ENCODE peak calls at places on chromosomes 12 and 14, in eight cellular contexts. One of them, this sample, is unnamed.

GRCh38 chr14:75831455-75831854 is 150.3 kb downstream of the TGFB3 start:
- DNase-seq in spleen: no peak
- DNase-seq in esophagus squamous epithelium: no peak
- DNase-seq in BE2C: no peak
- DNase-seq in mesendoderm: no peak
- DNase-seq in ovary: peak; percentile 73
- DNase-seq in psoas muscle: peak; percentile 61
- DNase-seq in lower lobe of right lung: peak; percentile 86
- DNase-seq in this sample: peak; percentile 73

GRCh38 chr14:73191441-73191840 is 45.9 kb upstream of the PAPLN start:
- DNase-seq in ovary: no peak
- DNase-seq in BE2C: no peak
- DNase-seq in esophagus squamous epithelium: no peak
- DNase-seq in spleen: no peak
- DNase-seq in lower lobe of right lung: no peak
- DNase-seq in mesendoderm: no peak
- DNase-seq in psoas muscle: no peak
- DNase-seq in this sample: no peak

GRCh38 chr14:98953544-98954346 is 318.3 kb downstream of the BCL11B start:
- DNase-seq in esophagus squamous epithelium: no peak
- DNase-seq in lower lobe of right lung: no peak
- DNase-seq in spleen: no peak
- DNase-seq in mesendoderm: no peak
- DNase-seq in ovary: no peak
- DNase-seq in psoas muscle: peak; percentile 89
- DNase-seq in BE2C: no peak
- DNase-seq in this sample: no peak

GRCh38 chr12:109393437-109394345 is 46.0 kb downstream of the MYO1H start:
- DNase-seq in spleen: no peak
- DNase-seq in lower lobe of right lung: no peak
- DNase-seq in BE2C: peak; percentile 44
- DNase-seq in mesendoderm: peak; percentile 58
- DNase-seq in esophagus squamous epithelium: no peak
- DNase-seq in ovary: no peak
- DNase-seq in psoas muscle: peak; percentile 15
- DNase-seq in this sample: peak; percentile 10

GRCh38 chr12:10716704-10717315 is 6.3 kb downstream of the YBX3 start:
- DNase-seq in mesendoderm: peak; percentile 84
- DNase-seq in BE2C: no peak
- DNase-seq in ovary: peak; percentile 79
- DNase-seq in spleen: peak; percentile 76
- DNase-seq in lower lobe of right lung: peak; percentile 60
- DNase-seq in psoas muscle: peak; percentile 83
- DNase-seq in esophagus squamous epithelium: peak; percentile 1
- DNase-seq in this sample: peak; percentile 82

GRCh38 chr14:92531151-92531873 is 17.7 kb downstream of the RIN3 start:
- DNase-seq in BE2C: no peak
- DNase-seq in spleen: peak; percentile 89
- DNase-seq in ovary: no peak
- DNase-seq in lower lobe of right lung: peak; percentile 63
- DNase-seq in esophagus squamous epithelium: no peak
- DNase-seq in mesendoderm: no peak
- DNase-seq in psoas muscle: peak; percentile 20
- DNase-seq in this sample: peak; percentile 7

GRCh38 chr12:11154400-11154925 is 16.5 kb upstream of the SMIM10L1 start:
- DNase-seq in lower lobe of right lung: no peak
- DNase-seq in esophagus squamous epithelium: no peak
- DNase-seq in mesendoderm: peak; percentile 66
- DNase-seq in BE2C: no peak
- DNase-seq in spleen: no peak
- DNase-seq in ovary: no peak
- DNase-seq in psoas muscle: no peak
- DNase-seq in this sample: no peak

GRCh38 chr12:64806593-64806992 is 17.9 kb upstream of the TBC1D30 start:
- DNase-seq in esophagus squamous epithelium: no peak
- DNase-seq in spleen: no peak
- DNase-seq in ovary: no peak
- DNase-seq in psoas muscle: no peak
- DNase-seq in BE2C: no peak
- DNase-seq in mesendoderm: no peak
- DNase-seq in lower lobe of right lung: no peak
- DNase-seq in this sample: no peak

GRCh38 chr14:67357583-67358354 is 1.8 kb downstream of the ATP6V1D start:
- DNase-seq in ovary: no peak
- DNase-seq in esophagus squamous epithelium: no peak
- DNase-seq in spleen: no peak
- DNase-seq in mesendoderm: peak; percentile 18
- DNase-seq in psoas muscle: no peak
- DNase-seq in BE2C: no peak
- DNase-seq in lower lobe of right lung: no peak
- DNase-seq in this sample: no peak

GRCh38 chr12:39144613-39145061 is 239.2 kb upstream of the CPNE8 start:
- DNase-seq in lower lobe of right lung: no peak
- DNase-seq in mesendoderm: no peak
- DNase-seq in BE2C: no peak
- DNase-seq in ovary: no peak
- DNase-seq in esophagus squamous epithelium: no peak
- DNase-seq in psoas muscle: no peak
- DNase-seq in spleen: no peak
- DNase-seq in this sample: no peak

GRCh38 chr14:71142375-71143038 is 235.2 kb downstream of the PCNX1 start:
- DNase-seq in spleen: no peak
- DNase-seq in BE2C: no peak
- DNase-seq in lower lobe of right lung: no peak
- DNase-seq in ovary: no peak
- DNase-seq in psoas muscle: no peak
- DNase-seq in mesendoderm: peak; percentile 24
- DNase-seq in esophagus squamous epithelium: no peak
- DNase-seq in this sample: no peak

GRCh38 chr12:54683388-54683787 is 35.2 kb upstream of the DCD start:
- DNase-seq in psoas muscle: no peak
- DNase-seq in spleen: no peak
- DNase-seq in ovary: no peak
- DNase-seq in mesendoderm: peak; percentile 47
- DNase-seq in esophagus squamous epithelium: no peak
- DNase-seq in BE2C: no peak
- DNase-seq in lower lobe of right lung: no peak
- DNase-seq in this sample: no peak

GRCh38 chr12:65232490-65233077 is 45.9 kb upstream of the MSRB3 start:
- DNase-seq in spleen: no peak
- DNase-seq in lower lobe of right lung: no peak
- DNase-seq in psoas muscle: no peak
- DNase-seq in ovary: no peak
- DNase-seq in BE2C: no peak
- DNase-seq in esophagus squamous epithelium: no peak
- DNase-seq in mesendoderm: peak; percentile 13
- DNase-seq in this sample: peak; percentile 20

GRCh38 chr12:10153271-10154144 is 18.4 kb downstream of the OLR1 start:
- DNase-seq in ovary: peak; percentile 62
- DNase-seq in mesendoderm: peak; percentile 88
- DNase-seq in spleen: peak; percentile 91
- DNase-seq in esophagus squamous epithelium: no peak
- DNase-seq in lower lobe of right lung: peak; percentile 86
- DNase-seq in BE2C: peak; percentile 54
- DNase-seq in psoas muscle: peak; percentile 60
- DNase-seq in this sample: peak; percentile 23

GRCh38 chr14:97838986-97839385 is 1041.8 kb downstream of the VRK1 start:
- DNase-seq in psoas muscle: no peak
- DNase-seq in spleen: no peak
- DNase-seq in lower lobe of right lung: no peak
- DNase-seq in mesendoderm: no peak
- DNase-seq in ovary: no peak
- DNase-seq in esophagus squamous epithelium: no peak
- DNase-seq in BE2C: no peak
- DNase-seq in this sample: peak; percentile 71

GRCh38 chr12:25284024-25284423 is 33.3 kb upstream of the KRAS start:
- DNase-seq in BE2C: no peak
- DNase-seq in ovary: no peak
- DNase-seq in lower lobe of right lung: no peak
- DNase-seq in mesendoderm: no peak
- DNase-seq in esophagus squamous epithelium: no peak
- DNase-seq in psoas muscle: no peak
- DNase-seq in spleen: no peak
- DNase-seq in this sample: no peak

GRCh38 chr12:94107910-94108309 is 40.5 kb upstream of the PLXNC1 start:
- DNase-seq in ovary: no peak
- DNase-seq in mesendoderm: no peak
- DNase-seq in esophagus squamous epithelium: no peak
- DNase-seq in psoas muscle: no peak
- DNase-seq in BE2C: no peak
- DNase-seq in spleen: no peak
- DNase-seq in lower lobe of right lung: no peak
- DNase-seq in this sample: no peak

GRCh38 chr14:97771340-97772045 is 974.3 kb downstream of the VRK1 start:
- DNase-seq in mesendoderm: no peak
- DNase-seq in psoas muscle: no peak
- DNase-seq in lower lobe of right lung: no peak
- DNase-seq in ovary: no peak
- DNase-seq in BE2C: no peak
- DNase-seq in spleen: no peak
- DNase-seq in esophagus squamous epithelium: no peak
- DNase-seq in this sample: no peak

DNA sequence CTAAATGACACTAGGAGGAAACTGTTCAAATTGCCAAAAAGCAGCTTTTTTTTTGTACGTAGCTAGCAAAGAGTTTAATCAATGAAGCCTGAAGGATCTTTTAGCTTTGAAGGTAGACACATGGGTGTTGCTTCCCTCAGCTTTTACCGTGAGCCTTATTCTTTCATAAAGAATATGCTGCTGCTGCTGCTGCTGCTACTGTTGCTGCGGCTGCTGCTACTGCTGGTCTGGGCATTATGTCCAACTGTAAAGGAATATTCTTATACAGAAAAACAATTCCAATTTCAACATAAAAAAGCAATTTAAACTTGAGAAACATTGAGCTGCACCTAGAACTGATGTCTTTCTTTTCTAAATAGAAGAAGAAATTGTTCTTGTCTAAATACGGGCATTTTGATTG is 38.9 kb upstream of the PPP1R12A start:
- DNase-seq in ovary: no peak
- DNase-seq in psoas muscle: no peak
- DNase-seq in BE2C: no peak
- DNase-seq in mesendoderm: no peak
- DNase-seq in spleen: no peak
- DNase-seq in esophagus squamous epithelium: no peak
- DNase-seq in lower lobe of right lung: no peak
- DNase-seq in this sample: no peak
- H3K4me3 ChIP-seq in ovary: no peak overlapping the region
- H3K4me3 ChIP-seq in psoas muscle: no peak overlapping the region
- H3K4me3 ChIP-seq in BE2C: no peak overlapping the region
- H3K4me3 ChIP-seq in mesendoderm: no peak overlapping the region
- H3K4me3 ChIP-seq in spleen: no peak overlapping the region
- H3K4me3 ChIP-seq in esophagus squamous epithelium: no peak overlapping the region
- H3K4me3 ChIP-seq in lower lobe of right lung: no peak overlapping the region
- H3K4me3 ChIP-seq in this sample: no peak overlapping the region

GRCh38 chr14:95483843-95484165 is 32.6 kb downstream of the SYNE3 start:
- DNase-seq in psoas muscle: no peak
- DNase-seq in esophagus squamous epithelium: no peak
- DNase-seq in BE2C: no peak
- DNase-seq in lower lobe of right lung: no peak
- DNase-seq in mesendoderm: no peak
- DNase-seq in ovary: no peak
- DNase-seq in spleen: no peak
- DNase-seq in this sample: no peak
- H3K4me1 ChIP-seq in psoas muscle: peaks cover 13% of the 10 kb centered on the region
- H3K4me1 ChIP-seq in esophagus squamous epithelium: peaks cover 23% of the 10 kb centered on the region
- H3K4me1 ChIP-seq in BE2C: peaks cover 13% of the 10 kb centered on the region
- H3K4me1 ChIP-seq in lower lobe of right lung: peaks cover 39% of the 10 kb centered on the region
- H3K4me1 ChIP-seq in mesendoderm: no peaks in the 10 kb centered on the region
- H3K4me1 ChIP-seq in ovary: peaks cover 20% of the 10 kb centered on the region
- H3K4me1 ChIP-seq in spleen: peaks cover 40% of the 10 kb centered on the region
- H3K4me1 ChIP-seq in this sample: peaks cover 22% of the 10 kb centered on the region

GRCh38 chr14:28763914-28764848 is 2.4 kb upstream of the FOXG1 start:
- DNase-seq in mesendoderm: peak; percentile 64
- DNase-seq in lower lobe of right lung: no peak
- DNase-seq in BE2C: no peak
- DNase-seq in ovary: no peak
- DNase-seq in esophagus squamous epithelium: no peak
- DNase-seq in psoas muscle: no peak
- DNase-seq in spleen: no peak
- DNase-seq in this sample: peak; percentile 5
- H3K27me3 ChIP-seq in mesendoderm: peaks cover 42% of the 10 kb centered on the region
- H3K27me3 ChIP-seq in lower lobe of right lung: peaks cover 93% of the 10 kb centered on the region
- H3K27me3 ChIP-seq in BE2C: peaks cover 57% of the 10 kb centered on the region
- H3K27me3 ChIP-seq in ovary: no peaks in the 10 kb centered on the region
- H3K27me3 ChIP-seq in esophagus squamous epithelium: peaks cover 100% of the 10 kb centered on the region
- H3K27me3 ChIP-seq in psoas muscle: peaks cover 94% of the 10 kb centered on the region
- H3K27me3 ChIP-seq in spleen: peaks cover 13% of the 10 kb centered on the region
- H3K27me3 ChIP-seq in this sample: peaks cover 7% of the 10 kb centered on the region

DNA sequence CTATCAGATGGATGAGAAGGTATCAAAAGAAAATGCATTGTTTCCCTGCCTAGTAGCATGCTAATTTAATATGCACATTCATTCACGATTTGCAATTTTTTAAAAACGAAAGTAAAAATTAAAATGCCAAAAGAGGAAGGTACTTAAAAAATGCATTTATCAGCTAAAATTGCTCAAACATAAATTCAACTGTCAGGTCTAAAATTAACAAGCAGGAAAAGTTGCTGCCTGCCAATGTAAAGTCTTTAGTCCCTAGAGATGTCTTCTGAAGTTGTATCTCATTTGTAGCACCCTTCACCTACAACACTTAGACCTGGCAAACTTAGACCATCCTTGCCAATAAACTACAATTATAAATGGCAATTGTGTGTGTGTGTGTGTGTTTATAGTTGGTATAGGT is 7.8 kb downstream of the ATF7 start:
- DNase-seq in mesendoderm: no peak
- DNase-seq in lower lobe of right lung: no peak
- DNase-seq in psoas muscle: no peak
- DNase-seq in spleen: no peak
- DNase-seq in ovary: no peak
- DNase-seq in BE2C: no peak
- DNase-seq in esophagus squamous epithelium: no peak
- DNase-seq in this sample: no peak
- H3K4me3 ChIP-seq in mesendoderm: no peak overlapping the region
- H3K4me3 ChIP-seq in lower lobe of right lung: peak overlapping the region; percentile 31
- H3K4me3 ChIP-seq in psoas muscle: peak overlapping the region; percentile 37
- H3K4me3 ChIP-seq in spleen: peak overlapping the region; percentile 22
- H3K4me3 ChIP-seq in ovary: peak overlapping the region; percentile 6
- H3K4me3 ChIP-seq in BE2C: no peak overlapping the region
- H3K4me3 ChIP-seq in esophagus squamous epithelium: peak overlapping the region; percentile 12
- H3K4me3 ChIP-seq in this sample: no peak overlapping the region

GRCh38 chr12:44889162-44889561 is 13.0 kb upstream of the NELL2 start:
- DNase-seq in psoas muscle: no peak
- DNase-seq in esophagus squamous epithelium: no peak
- DNase-seq in ovary: no peak
- DNase-seq in BE2C: no peak
- DNase-seq in lower lobe of right lung: no peak
- DNase-seq in spleen: no peak
- DNase-seq in mesendoderm: peak; percentile 7
- DNase-seq in this sample: no peak
- H3K4me1 ChIP-seq in psoas muscle: no peaks in the 10 kb centered on the region
- H3K4me1 ChIP-seq in esophagus squamous epithelium: no peaks in the 10 kb centered on the region
- H3K4me1 ChIP-seq in ovary: no peaks in the 10 kb centered on the region
- H3K4me1 ChIP-seq in BE2C: no peaks in the 10 kb centered on the region
- H3K4me1 ChIP-seq in lower lobe of right lung: no peaks in the 10 kb centered on the region
- H3K4me1 ChIP-seq in spleen: no peaks in the 10 kb centered on the region
- H3K4me1 ChIP-seq in mesendoderm: no peaks in the 10 kb centered on the region
- H3K4me1 ChIP-seq in this sample: no peaks in the 10 kb centered on the region

GRCh38 chr14:104395941-104396681 is 183.5 kb upstream of the C14orf180 start:
- DNase-seq in ovary: peak; percentile 14
- DNase-seq in mesendoderm: no peak
- DNase-seq in spleen: peak; percentile 74
- DNase-seq in BE2C: no peak
- DNase-seq in esophagus squamous epithelium: no peak
- DNase-seq in lower lobe of right lung: no peak
- DNase-seq in psoas muscle: no peak
- DNase-seq in this sample: peak; percentile 0
- H3K27me3 ChIP-seq in ovary: no peaks in the 10 kb centered on the region
- H3K27me3 ChIP-seq in mesendoderm: no peaks in the 10 kb centered on the region
- H3K27me3 ChIP-seq in spleen: no peaks in the 10 kb centered on the region
- H3K27me3 ChIP-seq in BE2C: no peaks in the 10 kb centered on the region
- H3K27me3 ChIP-seq in esophagus squamous epithelium: peaks cover 6% of the 10 kb centered on the region
- H3K27me3 ChIP-seq in lower lobe of right lung: peaks cover 5% of the 10 kb centered on the region
- H3K27me3 ChIP-seq in psoas muscle: no peaks in the 10 kb centered on the region
- H3K27me3 ChIP-seq in this sample: peaks cover 14% of the 10 kb centered on the region

This sample was measured in SJCRH30.